ENCODE peak calls at places on chromosomes 13 and 19, in six cellular contexts. One of them, this sample, is unnamed.

GRCh38 chr19:13484141-13484540 is 22.1 kb downstream of the CACNA1A start:
- DNase-seq in ovary: no peak
- DNase-seq in DND-41: no peak
- DNase-seq in cardiac muscle cell: no peak
- DNase-seq in brain microvascular endothelial cell: no peak
- DNase-seq in A549: no peak
- DNase-seq in this sample: no peak

GRCh38 chr13:60647547-60647946 is 250.5 kb downstream of the TDRD3 start:
- DNase-seq in ovary: no peak
- DNase-seq in DND-41: no peak
- DNase-seq in cardiac muscle cell: no peak
- DNase-seq in brain microvascular endothelial cell: no peak
- DNase-seq in A549: no peak
- DNase-seq in this sample: no peak

GRCh38 chr19:8654591-8655339 is 24.3 kb downstream of the NFILZ start:
- DNase-seq in ovary: peak
- DNase-seq in DND-41: peak
- DNase-seq in cardiac muscle cell: peak
- DNase-seq in brain microvascular endothelial cell: no peak
- DNase-seq in A549: peak
- DNase-seq in this sample: no peak

GRCh38 chr19:1992759-1993260 is 22.7 kb downstream of the BTBD2 start:
- DNase-seq in ovary: peak
- DNase-seq in DND-41: peak
- DNase-seq in cardiac muscle cell: no peak
- DNase-seq in brain microvascular endothelial cell: no peak
- DNase-seq in A549: peak
- DNase-seq in this sample: no peak

GRCh38 chr19:36489920-36490415 is 607 bp upstream of the ZNF566 start:
- DNase-seq in ovary: peak
- DNase-seq in DND-41: peak
- DNase-seq in cardiac muscle cell: peak
- DNase-seq in brain microvascular endothelial cell: peak
- DNase-seq in A549: peak
- DNase-seq in this sample: peak

GRCh38 chr13:29999492-30000372 is 149.3 kb upstream of the UBL3 start:
- DNase-seq in ovary: no peak
- DNase-seq in DND-41: no peak
- DNase-seq in cardiac muscle cell: no peak
- DNase-seq in brain microvascular endothelial cell: no peak
- DNase-seq in A549: no peak
- DNase-seq in this sample: no peak

GRCh38 chr13:24502567-24503375 is 9.8 kb downstream of the PARP4 start:
- DNase-seq in ovary: no peak
- DNase-seq in DND-41: no peak
- DNase-seq in cardiac muscle cell: no peak
- DNase-seq in brain microvascular endothelial cell: peak
- DNase-seq in A549: peak
- DNase-seq in this sample: no peak

GRCh38 chr19:11045536-11045935 is 43.7 kb upstream of the LDLR start:
- DNase-seq in ovary: no peak
- DNase-seq in DND-41: no peak
- DNase-seq in cardiac muscle cell: no peak
- DNase-seq in brain microvascular endothelial cell: no peak
- DNase-seq in A549: no peak
- DNase-seq in this sample: no peak

GRCh38 chr13:109287553-109287952 is 498.8 kb downstream of the IRS2 start:
- DNase-seq in ovary: no peak
- DNase-seq in DND-41: no peak
- DNase-seq in cardiac muscle cell: no peak
- DNase-seq in brain microvascular endothelial cell: no peak
- DNase-seq in A549: no peak
- DNase-seq in this sample: no peak
- TF ChIP-seq CTCF in ovary: no peak
- TF ChIP-seq CTCF in DND-41: no peak
- TF ChIP-seq CTCF in cardiac muscle cell: no peak
- TF ChIP-seq CTCF in brain microvascular endothelial cell: no peak
- TF ChIP-seq CTCF in A549: no peak
- TF ChIP-seq CTCF in this sample: no peak

GRCh38 chr13:41327994-41328778 is 17.1 kb downstream of the NAA16 start:
- DNase-seq in ovary: no peak
- DNase-seq in DND-41: no peak
- DNase-seq in cardiac muscle cell: no peak
- DNase-seq in brain microvascular endothelial cell: no peak
- DNase-seq in A549: no peak
- DNase-seq in this sample: no peak
- H3K4me3 ChIP-seq in ovary: no peak
- H3K4me3 ChIP-seq in DND-41: no peak
- H3K4me3 ChIP-seq in cardiac muscle cell: no peak
- H3K4me3 ChIP-seq in brain microvascular endothelial cell: no peak
- H3K4me3 ChIP-seq in A549: no peak
- H3K4me3 ChIP-seq in this sample: no peak

GRCh38 chr19:46209051-46209450 is 20.5 kb upstream of the IGFL1 start:
- DNase-seq in ovary: no peak
- DNase-seq in DND-41: no peak
- DNase-seq in cardiac muscle cell: no peak
- DNase-seq in brain microvascular endothelial cell: no peak
- DNase-seq in A549: no peak
- DNase-seq in this sample: no peak
- TF ChIP-seq CTCF in ovary: no peak
- TF ChIP-seq CTCF in DND-41: no peak
- TF ChIP-seq CTCF in cardiac muscle cell: no peak
- TF ChIP-seq CTCF in brain microvascular endothelial cell: no peak
- TF ChIP-seq CTCF in A549: no peak
- TF ChIP-seq CTCF in this sample: no peak

GRCh38 chr19:3983542-3983914 is 1.7 kb downstream of the EEF2 start:
- DNase-seq in ovary: peak
- DNase-seq in DND-41: no peak
- DNase-seq in cardiac muscle cell: no peak
- DNase-seq in brain microvascular endothelial cell: no peak
- DNase-seq in A549: no peak
- DNase-seq in this sample: no peak

GRCh38 chr19:3980353-3981251 is 4.7 kb downstream of the EEF2 start:
- DNase-seq in ovary: peak
- DNase-seq in DND-41: no peak
- DNase-seq in cardiac muscle cell: no peak
- DNase-seq in brain microvascular endothelial cell: no peak
- DNase-seq in A549: no peak
- DNase-seq in this sample: no peak

GRCh38 chr19:3981373-3981735 is 3.9 kb downstream of the EEF2 start:
- DNase-seq in ovary: no peak
- DNase-seq in DND-41: no peak
- DNase-seq in cardiac muscle cell: no peak
- DNase-seq in brain microvascular endothelial cell: no peak
- DNase-seq in A549: no peak
- DNase-seq in this sample: no peak

GRCh38 chr19:3982701-3983541 is 2.3 kb downstream of the EEF2 start:
- DNase-seq in ovary: peak
- DNase-seq in DND-41: no peak
- DNase-seq in cardiac muscle cell: no peak
- DNase-seq in brain microvascular endothelial cell: no peak
- DNase-seq in A549: no peak
- DNase-seq in this sample: no peak

GRCh38 chr19:3981736-3982681 is 3.3 kb downstream of the EEF2 start:
- DNase-seq in ovary: peak
- DNase-seq in DND-41: no peak
- DNase-seq in cardiac muscle cell: no peak
- DNase-seq in brain microvascular endothelial cell: no peak
- DNase-seq in A549: no peak
- DNase-seq in this sample: no peak
- H3K4me3 ChIP-seq in ovary: no peak
- H3K4me3 ChIP-seq in DND-41: peak
- H3K4me3 ChIP-seq in cardiac muscle cell: no peak
- H3K4me3 ChIP-seq in brain microvascular endothelial cell: no peak
- H3K4me3 ChIP-seq in A549: no peak
- H3K4me3 ChIP-seq in this sample: no peak

GRCh38 chr19:38951187-38951586 is 20.4 kb downstream of the MRPS12 start:
- DNase-seq in ovary: no peak
- DNase-seq in DND-41: no peak
- DNase-seq in cardiac muscle cell: no peak
- DNase-seq in brain microvascular endothelial cell: no peak
- DNase-seq in A549: no peak
- DNase-seq in this sample: no peak

GRCh38 chr19:38956264-38956663 is 19.3 kb downstream of the FBXO17 start:
- DNase-seq in ovary: no peak
- DNase-seq in DND-41: no peak
- DNase-seq in cardiac muscle cell: no peak
- DNase-seq in brain microvascular endothelial cell: no peak
- DNase-seq in A549: no peak
- DNase-seq in this sample: no peak

GRCh38 chr19:38953677-38954076 is 21.9 kb downstream of the FBXO17 start:
- DNase-seq in ovary: no peak
- DNase-seq in DND-41: no peak
- DNase-seq in cardiac muscle cell: no peak
- DNase-seq in brain microvascular endothelial cell: no peak
- DNase-seq in A549: no peak
- DNase-seq in this sample: no peak

GRCh38 chr19:38949580-38950367 is 19.0 kb downstream of the MRPS12 start:
- DNase-seq in ovary: peak
- DNase-seq in DND-41: no peak
- DNase-seq in cardiac muscle cell: peak
- DNase-seq in brain microvascular endothelial cell: peak
- DNase-seq in A549: no peak
- DNase-seq in this sample: peak

GRCh38 chr19:38952395-38953165 is 21.8 kb downstream of the MRPS12 start:
- DNase-seq in ovary: no peak
- DNase-seq in DND-41: peak
- DNase-seq in cardiac muscle cell: peak
- DNase-seq in brain microvascular endothelial cell: no peak
- DNase-seq in A549: peak
- DNase-seq in this sample: no peak
- TF ChIP-seq CTCF in ovary: no peak
- TF ChIP-seq CTCF in DND-41: peak
- TF ChIP-seq CTCF in cardiac muscle cell: peak
- TF ChIP-seq CTCF in brain microvascular endothelial cell: peak
- TF ChIP-seq CTCF in A549: peak
- TF ChIP-seq CTCF in this sample: peak

GRCh38 chr19:383922-384800 is 24.8 kb downstream of the C2CD4C start:
- DNase-seq in ovary: no peak
- DNase-seq in DND-41: no peak
- DNase-seq in cardiac muscle cell: peak
- DNase-seq in brain microvascular endothelial cell: no peak
- DNase-seq in A549: no peak
- DNase-seq in this sample: no peak
- H3K4me3 ChIP-seq in ovary: no peak
- H3K4me3 ChIP-seq in DND-41: no peak
- H3K4me3 ChIP-seq in cardiac muscle cell: no peak
- H3K4me3 ChIP-seq in brain microvascular endothelial cell: no peak
- H3K4me3 ChIP-seq in A549: no peak
- H3K4me3 ChIP-seq in this sample: no peak

This sample was measured in GM12864.